ENCODE peak calls at places on chromosomes 7 and 10, in seven cellular contexts. M, P, R, A, C, S and B are unnamed samples.

GRCh38 chr7:74572301-74573090 is 85.0 kb upstream of the GTF2I start:
- DNase-seq in M (no peak), P (no peak), A (no peak), S (no peak), R (peak), C (no peak), B (no peak)

GRCh38 chr10:125048101-125048864 is 106.4 kb downstream of the ZRANB1 start:
- DNase-seq in M (peak), R (peak), P (peak), A (peak), C (peak), S (peak), B (peak)

GRCh38 chr7:99120503-99120902 is 23.4 kb downstream of the SMURF1 start:
- DNase-seq in P (no peak), R (no peak), M (peak), S (no peak), A (no peak), C (no peak), B (peak)

GRCh38 chr7:46454796-46455195 is 533.7 kb upstream of the IGFBP3 start:
- DNase-seq in P (no peak), C (no peak), R (no peak), S (no peak), M (peak), A (no peak), B (peak)

GRCh38 chr10:98096731-98097130 is 37.7 kb upstream of the R3HCC1L start:
- DNase-seq in A (no peak), C (no peak), P (no peak), S (no peak), M (no peak), R (no peak), B (no peak)

GRCh38 chr10:42753126-42753506 is 29.5 kb upstream of the BMS1 start:
- DNase-seq in M (peak), S (peak), R (peak), P (peak), C (peak), A (peak), B (peak)

GRCh38 chr10:90674927-90675326 is 182.9 kb downstream of the HTR7 start:
- DNase-seq in M (peak), R (peak), C (no peak), P (no peak), S (no peak), A (no peak), B (peak)

GRCh38 chr10:72009430-72010081 is 45.4 kb downstream of the CHST3 start:
- DNase-seq in R (peak), P (peak), C (no peak), S (peak), A (no peak), M (peak), B (peak)

GRCh38 chr7:21544303-21544656 is 1.4 kb downstream of the DNAH11 start:
- DNase-seq in P (no peak), M (no peak), S (no peak), C (no peak), R (no peak), A (no peak), B (no peak)

GRCh38 chr7:128031901-128032604 is 816 bp upstream of the LRRC4 start:
- DNase-seq in P (peak), C (peak), A (peak), R (peak), M (peak), S (no peak), B (peak)

GRCh38 chr10:71371750-71372166 is 25.0 kb upstream of the CDH23 start:
- DNase-seq in M (no peak), C (no peak), R (no peak), P (no peak), S (no peak), A (no peak), B (no peak)

GRCh38 chr7:21357146-21358097 is 70.5 kb upstream of the SP4 start:
- DNase-seq in P (no peak), M (no peak), C (no peak), R (no peak), S (no peak), A (no peak), B (no peak)

GRCh38 chr10:104117839-104118323 is 4.1 kb upstream of the SFR1 start:
- DNase-seq in A (no peak), P (no peak), R (no peak), C (no peak), M (no peak), S (no peak), B (peak)

GRCh38 chr7:134772401-134772800 is 7.0 kb upstream of the CALD1 start:
- DNase-seq in S (no peak), A (no peak), C (no peak), R (no peak), M (no peak), P (no peak), B (no peak)

GRCh38 chr10:81251457-81252115 is 623.4 kb upstream of the NRG3 start:
- DNase-seq in R (peak), P (no peak), A (no peak), C (peak), S (no peak), M (no peak), B (no peak)

GRCh38 chr10:48251152-48251524 is 23.4 kb downstream of the FRMPD2 start:
- DNase-seq in M (no peak), P (no peak), R (no peak), S (no peak), C (no peak), A (peak), B (no peak)

GRCh38 chr7:117791877-117792780 is 81.1 kb downstream of the CTTNBP2 start:
- DNase-seq in C (no peak), S (no peak), A (no peak), P (no peak), M (no peak), R (no peak), B (no peak)

GRCh38 chr10:99369551-99369950 is 40.4 kb downstream of the CNNM1 start:
- DNase-seq in C (no peak), A (no peak), S (no peak), P (no peak), M (no peak), R (no peak), B (peak)

GRCh38 chr7:92758796-92759431 is 77.5 kb downstream of the CDK6 start:
- DNase-seq in S (no peak), C (no peak), M (no peak), P (no peak), A (no peak), R (peak), B (no peak)

GRCh38 chr10:86259901-86260562 is 106.6 kb downstream of the GRID1 start:
- DNase-seq in P (no peak), A (peak), R (no peak), C (peak), M (no peak), S (no peak), B (no peak)

GRCh38 chr10:122855745-122856144 is 10.1 kb upstream of the CUZD1 start:
- DNase-seq in R (peak), A (no peak), M (no peak), S (no peak), C (no peak), P (no peak), B (peak)

GRCh38 chr7:37683263-37684120 is at the start of gene GPR141:
- DNase-seq in C (no peak), P (no peak), S (no peak), R (no peak), A (no peak), M (no peak), B (no peak)

GRCh38 chr10:79166312-79166721 is 97.6 kb downstream of the ZMIZ1 start:
- DNase-seq in C (no peak), A (no peak), S (no peak), M (no peak), P (no peak), R (no peak), B (no peak)

GRCh38 chr7:50787825-50788224 is 5.1 kb upstream of the GRB10 start:
- DNase-seq in P (no peak), A (no peak), M (no peak), R (no peak), S (no peak), C (no peak), B (no peak)

GRCh38 chr7:50446542-50446960 is 3.6 kb downstream of the FIGNL1 start:
- DNase-seq in P (no peak), A (no peak), C (no peak), S (peak), M (peak), R (peak), B (peak)

GRCh38 chr7:101134399-101134980 is 7.6 kb downstream of the SERPINE1 start:
- DNase-seq in P (no peak), R (no peak), A (no peak), S (peak), C (no peak), M (peak), B (no peak)

GRCh38 chr7:43444711-43445578 is 138.0 kb upstream of the STK17A start:
- DNase-seq in A (peak), R (no peak), M (no peak), C (no peak), S (no peak), P (no peak), B (no peak)

GRCh38 chr7:138625849-138626230 is 75.3 kb downstream of the SVOPL start:
- DNase-seq in C (no peak), A (no peak), R (no peak), M (no peak), P (no peak), S (no peak), B (no peak)

GRCh38 chr7:24727165-24728120 is 29.8 kb downstream of the GSDME start:
- DNase-seq in S (no peak), C (no peak), P (no peak), R (no peak), M (no peak), A (no peak), B (no peak)

GRCh38 chr10:122461729-122462532 is 578 bp downstream of the HTRA1 start:
- DNase-seq in P (no peak), C (no peak), M (peak), S (no peak), A (peak), R (no peak), B (no peak)

GRCh38 chr10:122407375-122408125 is 33.0 kb downstream of the PLEKHA1 start:
- DNase-seq in S (no peak), R (no peak), P (no peak), C (no peak), A (no peak), M (no peak), B (no peak)

GRCh38 chr7:92987543-92987942 is 130.2 kb downstream of the SAMD9 start:
- DNase-seq in R (no peak), C (no peak), A (no peak), S (no peak), M (peak), P (no peak), B (peak)

GRCh38 chr10:26870766-26871165 is 10.0 kb upstream of the ABI1 start:
- DNase-seq in R (no peak), P (no peak), A (no peak), S (no peak), M (no peak), C (no peak), B (no peak)

GRCh38 chr7:47193003-47193402 is 388.9 kb downstream of the TNS3 start:
- DNase-seq in M (no peak), C (no peak), P (no peak), S (no peak), A (no peak), R (no peak), B (no peak)

GRCh38 chr10:103727546-103727963 is 127.8 kb downstream of the SH3PXD2A start:
- DNase-seq in P (no peak), R (no peak), C (no peak), A (no peak), S (no peak), M (no peak), B (no peak)

GRCh38 chr7:45888993-45889366 is 692 bp downstream of the IGFBP1 start:
- DNase-seq in M (peak), A (peak), S (no peak), C (peak), P (no peak), R (peak), B (no peak)

GRCh38 chr7:77338260-77338659 is 77.9 kb downstream of the GSAP start:
- DNase-seq in C (no peak), M (no peak), A (no peak), S (no peak), P (no peak), R (no peak), B (no peak)

GRCh38 chr7:136386876-136387275 is 409.7 kb upstream of the MTPN start:
- DNase-seq in S (no peak), M (no peak), P (no peak), A (no peak), R (no peak), C (no peak), B (no peak)

GRCh38 chr7:102284399-102284798 is 2.3 kb upstream of the SH2B2 start:
- DNase-seq in S (no peak), A (no peak), C (no peak), M (no peak), P (no peak), R (no peak), B (no peak)

GRCh38 chr10:119211176-119211575 is 3.8 kb downstream of the GRK5 start:
- DNase-seq in S (no peak), R (no peak), A (no peak), M (peak), P (no peak), C (no peak), B (peak)
- H3K27ac ChIP-seq in S (no peak), R (no peak), A (no peak), M (peak), P (peak), C (no peak), B (peak)

DNA sequence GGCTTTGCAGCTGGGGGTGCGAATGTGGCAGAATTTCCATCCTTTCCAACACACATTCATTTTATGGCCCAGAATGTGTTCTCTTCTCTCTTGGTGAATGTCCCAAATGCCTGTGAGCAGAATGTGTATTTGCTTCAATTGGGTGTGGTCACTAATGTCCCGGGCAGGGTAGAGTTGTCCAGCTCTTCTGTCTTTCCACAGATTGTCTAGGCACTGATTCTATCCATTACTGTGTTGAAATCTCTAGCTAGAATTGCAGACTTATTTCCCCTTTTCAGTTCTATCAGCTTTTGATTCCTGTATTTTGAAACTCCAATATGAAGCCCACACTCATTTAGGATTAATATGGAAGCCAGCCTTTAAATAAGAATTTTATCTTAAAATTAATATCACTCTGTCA is 14.0 kb upstream of the AKR1E2 start:
- DNase-seq in R (no peak), C (no peak), A (no peak), S (no peak), P (no peak), M (no peak), B (no peak)
- H2AK5ac ChIP-seq in R (no peak), C (no peak), A (no peak), S (no peak), P (no peak), M (peak), B (peak)

GRCh38 chr7:28088032-28088431 is 92.6 kb downstream of the JAZF1 start:
- DNase-seq in C (no peak), P (no peak), M (no peak), R (no peak), A (no peak), S (no peak), B (no peak)
- H3K27ac ChIP-seq in C (no peak), P (no peak), M (no peak), R (no peak), A (no peak), S (no peak), B (no peak)

DNA sequence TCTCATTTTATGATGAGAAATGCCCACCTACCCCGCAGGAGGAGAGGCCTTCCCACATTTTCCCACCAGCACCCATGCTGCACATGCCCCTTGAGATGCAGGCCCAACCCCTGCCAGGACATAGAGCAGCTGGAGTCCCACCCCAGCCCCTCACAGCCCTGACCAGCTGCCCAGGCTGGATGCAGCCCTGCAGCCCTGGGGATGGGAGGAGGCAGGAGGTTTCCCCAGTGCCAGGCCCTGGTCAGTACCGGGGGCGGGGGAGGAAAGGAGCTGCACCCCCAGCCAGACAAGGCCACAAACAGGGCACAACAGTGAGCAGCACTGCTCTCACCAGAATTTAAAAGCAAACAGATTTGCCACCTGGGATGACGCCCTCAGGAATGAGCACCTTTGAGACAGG is 196.1 kb downstream of the PTPRN2 start:
- DNase-seq in R (no peak), A (no peak), M (no peak), C (no peak), S (no peak), P (no peak), B (no peak)
- H2AK5ac ChIP-seq in R (no peak), A (no peak), M (no peak), C (no peak), S (no peak), P (peak), B (no peak)

DNA sequence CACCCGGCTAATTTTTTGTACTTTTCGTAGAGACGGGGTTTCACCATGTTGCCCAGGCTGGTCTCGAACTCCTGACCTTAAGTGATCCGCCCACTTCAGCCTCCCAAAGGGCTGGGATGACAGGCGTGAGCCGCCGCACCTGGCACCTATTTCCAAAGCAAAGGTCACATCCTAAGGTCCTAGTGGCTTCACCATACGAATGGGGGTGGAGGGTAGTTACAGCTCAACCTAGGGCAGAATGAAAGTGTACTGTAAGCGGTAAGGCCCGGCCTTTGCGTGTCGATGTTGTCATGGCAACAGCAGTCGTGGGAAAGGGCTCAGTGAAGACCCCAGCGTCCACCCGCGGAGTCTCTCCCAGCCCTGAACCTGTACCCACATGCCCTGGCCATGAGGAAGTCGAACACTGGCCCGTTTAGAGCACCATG is 1.6 kb upstream of the COX19 start:
- DNase-seq in C (no peak), S (no peak), P (no peak), M (no peak), R (no peak), A (no peak), B (no peak)
- H3K27ac ChIP-seq in C (no peak), S (no peak), P (peak), M (peak), R (no peak), A (no peak), B (no peak)

GRCh38 chr10:102226542-102226870 is 407 bp downstream of the ELOVL3 start:
- DNase-seq in M (no peak), S (no peak), P (no peak), R (no peak), C (no peak), A (no peak), B (no peak)

GRCh38 chr10:102227050-102227449 is 951 bp downstream of the ELOVL3 start:
- DNase-seq in S (peak), C (no peak), A (no peak), P (no peak), M (peak), R (no peak), B (peak)

GRCh38 chr10:102222798-102223197 is 3.3 kb upstream of the ELOVL3 start:
- DNase-seq in S (no peak), R (no peak), A (no peak), M (no peak), C (no peak), P (no peak), B (no peak)

GRCh38 chr10:102229810-102230263 is 3.7 kb downstream of the ELOVL3 start:
- DNase-seq in A (peak), S (peak), M (peak), C (peak), P (peak), R (peak), B (peak)

DNA sequence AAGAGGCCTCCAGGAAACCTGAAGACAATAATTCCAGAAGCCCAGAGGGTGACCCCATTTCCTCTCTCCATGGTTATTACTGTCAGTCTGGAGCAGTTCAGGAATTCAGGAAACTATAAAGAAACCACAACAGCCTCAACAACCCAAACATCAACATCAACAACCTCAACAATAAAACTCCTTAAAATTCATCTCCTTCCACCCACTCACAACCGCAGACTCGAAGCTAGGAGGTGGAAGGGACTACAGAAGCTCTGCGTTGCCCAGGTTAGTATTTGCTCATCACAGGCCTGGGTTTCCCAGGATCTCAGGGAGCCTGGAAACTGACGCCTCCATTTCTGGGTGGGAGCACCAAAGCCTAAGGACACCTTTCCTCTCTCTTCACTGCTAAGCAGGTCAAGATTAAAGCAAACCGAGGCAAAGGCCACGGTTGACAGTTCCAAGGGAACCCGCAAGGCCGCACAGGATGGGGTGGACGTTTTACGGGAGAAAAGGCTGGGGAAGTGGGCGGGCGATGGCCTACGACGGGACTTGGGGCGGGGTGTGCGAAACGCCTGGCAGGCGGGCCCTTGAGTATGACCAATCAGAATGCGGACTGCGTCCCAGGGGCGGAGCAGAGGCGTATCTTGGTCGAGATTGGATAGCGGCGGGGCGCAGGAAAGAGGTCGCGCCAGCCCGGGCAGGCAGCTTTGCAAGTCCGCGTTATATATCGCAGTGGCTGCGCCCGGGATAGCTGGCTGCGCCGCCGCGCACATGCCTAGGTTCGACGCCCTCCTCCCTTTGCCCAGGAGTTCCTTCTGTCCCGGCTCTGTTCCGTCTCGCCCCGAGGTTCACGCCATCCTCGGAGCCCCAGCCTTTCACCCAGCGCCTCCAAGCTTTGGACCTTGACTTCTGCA is at the start of gene ELOVL3:
- DNase-seq in P (peak), S (peak), M (peak), R (peak), A (peak), C (peak), B (peak)
- H2AK5ac ChIP-seq in P (no peak), S (no peak), M (no peak), R (no peak), A (no peak), C (no peak), B (no peak)